ENCODE peak calls at places on chromosomes 6 and 20, in four cellular contexts. G is CD8-positive, alpha-beta T cell; N is aorta; T is CD4-positive, alpha-beta T cell. U is an unnamed sample.

GRCh38 chr20:40632346-40632976 is 56.6 kb downstream of the MAFB start:
- ATAC-seq in G (no peak), N (no peak), T (no peak), U (no peak)

GRCh38 chr6:139186242-139186641 is 51.4 kb downstream of the HECA start:
- ATAC-seq in G (peak; percentile 50), N (no peak), T (peak; percentile 34), U (peak; percentile 70)

GRCh38 chr20:36969050-36969449 is 17.5 kb upstream of the SAMHD1 start:
- ATAC-seq in G (no peak), N (no peak), T (no peak), U (no peak)

GRCh38 chr20:49575551-49576060 is 7.7 kb upstream of the PTGIS start:
- ATAC-seq in G (no peak), N (peak; percentile 33), T (no peak), U (no peak)

GRCh38 chr6:15374119-15374518 is 128.2 kb downstream of the JARID2 start:
- ATAC-seq in G (no peak), N (no peak), T (no peak), U (no peak)

GRCh38 chr6:136508701-136509387 is 41.4 kb downstream of the MAP7 start:
- ATAC-seq in G (no peak), N (no peak), T (no peak), U (no peak)

GRCh38 chr20:13650474-13650873 is 11.7 kb upstream of the TASP1 start:
- ATAC-seq in G (no peak), N (no peak), T (no peak), U (no peak)

GRCh38 chr20:58297394-58297793 is 12.1 kb upstream of the RAB22A start:
- ATAC-seq in G (no peak), N (no peak), T (no peak), U (no peak)

GRCh38 chr6:140101818-140102217 is 727.4 kb upstream of the CITED2 start:
- ATAC-seq in G (no peak), N (no peak), T (no peak), U (no peak)

GRCh38 chr6:2157441-2158127 is 87.8 kb downstream of the GMDS start:
- ATAC-seq in G (peak; percentile 49), N (peak; percentile 50), T (no peak), U (peak; percentile 76)

GRCh38 chr6:14656676-14657075 is 539.1 kb downstream of the CD83 start:
- ATAC-seq in G (no peak), N (no peak), T (no peak), U (no peak)

GRCh38 chr6:24932832-24933231 is 2.9 kb downstream of the RIPOR2 start:
- ATAC-seq in G (peak; percentile 10), N (no peak), T (no peak), U (peak; percentile 47)

GRCh38 chr6:28658475-28659249 is 133.0 kb downstream of the GPX5 start:
- ATAC-seq in G (no peak), N (no peak), T (no peak), U (no peak)

U was measured in activated T-helper 17 cell treated with anti-CD3 and anti-CD28 coated beads, Interleukin-2, amount 50 U/mL, for 72 hours.